ENCODE peak calls at places on chromosomes 2 and 18, in four cellular contexts. C, L, S and U are unnamed samples.

GRCh38 chr2:220335591-220335915 is 708.1 kb downstream of the SLC4A3 start:
- DNase-seq in L (no peak), C (no peak), S (no peak), U (no peak)

GRCh38 chr18:77106331-77106730 is 26.3 kb downstream of the MBP start:
- DNase-seq in S (no peak), C (no peak), L (no peak), U (no peak)

GRCh38 chr2:182318466-182319309 is 108.1 kb downstream of the PDE1A start:
- DNase-seq in L (no peak), C (no peak), S (no peak), U (no peak)

GRCh38 chr18:34222025-34222395 is 2.7 kb downstream of the NOL4 start:
- DNase-seq in C (no peak), L (no peak), S (no peak), U (no peak)

GRCh38 chr2:141923657-141924056 is 207.2 kb downstream of the LRP1B start:
- DNase-seq in S (peak), L (no peak), C (no peak), U (no peak)

GRCh38 chr2:241636182-241636982 is 576 bp downstream of the THAP4 start:
- DNase-seq in S (no peak), C (peak), L (no peak), U (no peak)

GRCh38 chr2:189439342-189439741 is 1.9 kb upstream of the WDR75 start:
- DNase-seq in L (no peak), S (no peak), C (no peak), U (no peak)

GRCh38 chr2:179936654-179937053 is 70.4 kb downstream of the CWC22 start:
- DNase-seq in L (peak), C (no peak), S (no peak), U (peak)

GRCh38 chr18:47331051-47331450 is 79.6 kb upstream of the SKOR2 start:
- DNase-seq in L (no peak), C (no peak), S (no peak), U (no peak)

GRCh38 chr2:74205586-74205985 is 7.2 kb downstream of the MTHFD2 start:
- DNase-seq in L (no peak), S (no peak), C (no peak), U (no peak)

GRCh38 chr2:154324601-154325000 is 373.9 kb upstream of the KCNJ3 start:
- DNase-seq in L (no peak), C (no peak), S (no peak), U (no peak)

GRCh38 chr2:39301352-39301751 is 57.6 kb upstream of the CDKL4 start:
- DNase-seq in L (no peak), C (no peak), S (no peak), U (no peak)

GRCh38 chr2:95062716-95063400 is 37.4 kb downstream of the MAL start:
- DNase-seq in C (peak), S (no peak), L (no peak), U (no peak)